ENCODE peak calls at places on chromosome X, in five cellular contexts. K is H9, C is H1, J is mesenchymal stem cell, A is trophoblast cell. U is an unnamed sample.

GRCh38 chrX:152025656-152026440 is 51.4 kb upstream of the GABRE start:
- DNase-seq in J (no peak), K (no peak), C (no peak), A (peak), U (no peak)

GRCh38 chrX:44415639-44416386 is 72.3 kb upstream of the EFHC2 start:
- DNase-seq in K (no peak), C (no peak), A (no peak), J (no peak), U (no peak)

GRCh38 chrX:3351287-3351686 is 4.8 kb upstream of the MXRA5 start:
- DNase-seq in J (peak), A (no peak), C (no peak), K (no peak), U (no peak)

GRCh38 chrX:73446831-73447230 is at the start of gene CDX4:
- DNase-seq in J (no peak), K (peak), C (no peak), A (no peak), U (no peak)

GRCh38 chrX:140712413-140713173 is 3.0 kb downstream of the LINC00632 start:
- DNase-seq in J (peak), C (peak), K (peak), A (no peak), U (peak)

GRCh38 chrX:18129694-18130093 is 91.0 kb downstream of the BEND2 start:
- DNase-seq in A (no peak), C (no peak), K (no peak), J (no peak), U (no peak)

GRCh38 chrX:77451041-77451440 is 3.9 kb downstream of the FGF16 start:
- DNase-seq in J (peak), A (no peak), C (no peak), K (no peak), U (no peak)

GRCh38 chrX:136765957-136766356 is 14.8 kb downstream of the ARHGEF6 start:
- DNase-seq in A (no peak), C (no peak), J (no peak), K (no peak), U (no peak)

GRCh38 chrX:38596939-38597338 is 35.6 kb downstream of the TSPAN7 start:
- DNase-seq in C (no peak), A (no peak), K (no peak), J (no peak), U (no peak)

GRCh38 chrX:129781134-129782014 is 1.6 kb downstream of the SASH3 start:
- DNase-seq in A (no peak), C (no peak), K (no peak), J (no peak), U (no peak)

GRCh38 chrX:29470029-29470428 is 745.3 kb upstream of the MAGEB2 start:
- DNase-seq in A (no peak), K (no peak), C (no peak), J (peak), U (no peak)

GRCh38 chrX:125404667-125405160 is 85.0 kb downstream of the TEX13C start:
- DNase-seq in A (no peak), C (no peak), K (no peak), J (no peak), U (no peak)

GRCh38 chrX:125402807-125403206 is 83.1 kb downstream of the TEX13C start:
- DNase-seq in K (no peak), J (no peak), A (no peak), C (no peak), U (no peak)

GRCh38 chrX:125394449-125394848 is 74.8 kb downstream of the TEX13C start:
- DNase-seq in K (no peak), A (no peak), C (no peak), J (no peak), U (no peak)

GRCh38 chrX:125395626-125396025 is 76.0 kb downstream of the TEX13C start:
- DNase-seq in A (no peak), J (no peak), C (no peak), K (no peak), U (no peak)

DNA sequence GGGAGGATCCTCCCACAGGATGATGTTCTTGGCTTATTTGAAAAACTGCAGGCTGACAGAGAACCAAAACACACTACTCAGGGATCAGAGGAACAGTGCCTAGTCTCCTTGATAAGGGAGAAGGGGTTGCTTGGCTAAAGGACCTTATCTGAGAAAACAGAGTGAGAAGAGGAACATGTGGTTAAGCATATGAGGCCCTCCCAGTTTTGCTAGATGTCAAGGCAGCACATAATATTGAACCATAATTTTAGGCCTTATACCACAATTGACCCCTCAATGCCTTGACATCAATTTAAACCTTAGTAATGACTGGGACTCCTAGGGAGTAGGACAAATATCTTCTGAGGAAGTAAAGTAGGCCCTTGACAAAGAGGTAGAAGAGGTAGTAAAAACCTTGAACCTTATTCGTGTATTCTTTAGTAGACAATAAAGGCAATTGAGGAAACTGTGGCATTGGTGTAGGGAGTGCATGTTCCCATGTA is 79.3 kb downstream of the TEX13C start:
- DNase-seq in C (no peak), A (no peak), K (no peak), J (no peak), U (no peak)
- H2BK12ac ChIP-seq in C (peak), A (no peak), K (no peak), J (no peak), U (no peak)

GRCh38 chrX:110321670-110322069 is 3.8 kb upstream of the AMMECR1 start:
- DNase-seq in C (no peak), A (no peak), J (no peak), K (no peak), U (no peak)
- H3K9ac ChIP-seq in C (no peak), A (no peak), J (no peak), K (no peak), U (no peak)

GRCh38 chrX:19670321-19670750 is 155.0 kb upstream of the MAP3K15 start:
- DNase-seq in A (peak), C (no peak), K (no peak), J (peak), U (no peak)
- H2BK120ac ChIP-seq in A (no peak), C (no peak), K (no peak), J (peak), U (no peak)

DNA sequence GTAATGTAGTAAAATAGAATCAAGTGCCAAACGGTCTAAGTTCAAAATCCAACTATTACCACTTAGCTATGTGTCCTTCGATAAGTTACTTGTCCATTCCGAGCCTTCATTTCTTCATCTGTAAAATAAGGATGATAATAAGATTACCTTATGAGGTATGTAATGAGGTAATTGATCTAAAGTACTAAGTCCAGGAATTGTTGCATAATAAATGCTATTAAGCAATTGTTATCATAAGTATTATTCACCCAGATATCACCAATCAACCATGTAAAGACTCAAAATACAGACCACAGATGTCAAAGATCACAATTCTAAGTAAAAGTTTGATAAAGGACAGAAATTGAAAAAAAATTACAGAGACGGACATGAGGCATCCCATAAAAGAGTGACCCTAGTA is 168.4 kb upstream of the POU3F4 start:
- DNase-seq in K (no peak), J (no peak), C (no peak), A (no peak), U (no peak)
- H2BK12ac ChIP-seq in K (no peak), J (no peak), C (no peak), A (no peak), U (no peak)